ENCODE peak calls at places on chromosomes 1 and 21, in nine cellular contexts. A, M, U, I, P, K, Q, C and R are unnamed samples.

GRCh38 chr1:208951908-208952307 is 631.6 kb upstream of the CAMK1G start:
- DNase-seq in U (peak), P (no peak), A (no peak), I (no peak), Q (peak), K (no peak), C (no peak), M (no peak), R (peak)

GRCh38 chr1:29482991-29483390 is 246.7 kb downstream of the PTPRU start:
- DNase-seq in M (no peak), C (peak), K (no peak), U (no peak), I (no peak), A (no peak), Q (no peak), P (no peak), R (no peak)

GRCh38 chr1:201144701-201145100 is 9.6 kb downstream of the TMEM9 start:
- DNase-seq in A (no peak), I (no peak), P (no peak), Q (no peak), K (no peak), M (no peak), U (no peak), C (no peak), R (no peak)

GRCh38 chr1:161763522-161764098 is 2.5 kb upstream of the ATF6 start:
- DNase-seq in P (no peak), C (no peak), Q (peak), K (no peak), U (no peak), A (no peak), I (peak), M (no peak), R (no peak)

GRCh38 chr1:151309851-151310323 is 17.3 kb downstream of the PI4KB start:
- DNase-seq in A (no peak), M (no peak), U (peak), C (peak), K (no peak), P (no peak), Q (no peak), I (no peak), R (no peak)

GRCh38 chr1:30840904-30841598 is 67.5 kb downstream of the SDC3 start:
- DNase-seq in M (no peak), U (no peak), Q (no peak), A (no peak), P (no peak), I (no peak), K (no peak), C (no peak), R (no peak)

GRCh38 chr21:40386301-40386911 is 460.6 kb downstream of the DSCAM start:
- DNase-seq in P (no peak), U (no peak), A (peak), Q (peak), I (peak), K (peak), C (peak), M (no peak), R (no peak)

GRCh38 chr1:245095903-245096302 is 58.9 kb upstream of the KIF26B start:
- DNase-seq in M (no peak), C (no peak), U (no peak), K (no peak), Q (no peak), I (no peak), A (no peak), P (no peak), R (no peak)

GRCh38 chr1:64077281-64077940 is 126.0 kb upstream of the UBE2U start:
- DNase-seq in K (no peak), A (peak), C (peak), U (no peak), I (no peak), M (no peak), P (no peak), Q (no peak), R (no peak)

GRCh38 chr1:9719978-9720722 is 68.6 kb downstream of the PIK3CD start:
- DNase-seq in K (no peak), A (no peak), P (no peak), Q (no peak), U (no peak), I (no peak), C (no peak), M (no peak), R (no peak)

GRCh38 chr1:6024376-6024775 is 21.3 kb upstream of the KCNAB2 start:
- DNase-seq in A (no peak), C (no peak), U (no peak), P (no peak), M (no peak), Q (no peak), I (no peak), K (no peak), R (no peak)

GRCh38 chr21:41614456-41615010 is 106.6 kb upstream of the TMPRSS2 start:
- DNase-seq in A (no peak), I (peak), Q (no peak), C (no peak), U (no peak), M (no peak), K (no peak), P (no peak), R (no peak)